ENCODE peak calls at places on chromosomes 5 and 9, in ten cellular contexts. One of them, this sample, is unnamed.

GRCh38 chr5:137619191-137619870 is 116.6 kb downstream of the KLHL3 start:
- DNase-seq in AG04450: peak; percentile 18
- DNase-seq in ascending aorta: peak; percentile 83
- DNase-seq in colonic mucosa: no peak
- DNase-seq in PC-3: peak; percentile 90
- DNase-seq in heart right ventricle: peak; percentile 76
- DNase-seq in transverse colon: no peak
- DNase-seq in psoas muscle: peak; percentile 65
- DNase-seq in stomach: no peak
- DNase-seq in left ventricle myocardium inferior: peak; percentile 85
- DNase-seq in this sample: no peak

GRCh38 chr5:172280937-172281336 is 2.6 kb downstream of the UBTD2 start:
- DNase-seq in colonic mucosa: no peak
- DNase-seq in AG04450: no peak
- DNase-seq in psoas muscle: no peak
- DNase-seq in stomach: no peak
- DNase-seq in PC-3: peak; percentile 17
- DNase-seq in ascending aorta: no peak
- DNase-seq in heart right ventricle: no peak
- DNase-seq in left ventricle myocardium inferior: no peak
- DNase-seq in transverse colon: no peak
- DNase-seq in this sample: no peak

GRCh38 chr5:41856644-41857491 is 13.4 kb downstream of the OXCT1 start:
- DNase-seq in AG04450: peak; percentile 45
- DNase-seq in PC-3: peak; percentile 93
- DNase-seq in left ventricle myocardium inferior: no peak
- DNase-seq in stomach: no peak
- DNase-seq in heart right ventricle: no peak
- DNase-seq in ascending aorta: peak; percentile 73
- DNase-seq in psoas muscle: no peak
- DNase-seq in transverse colon: peak; percentile 26
- DNase-seq in colonic mucosa: peak; percentile 56
- DNase-seq in this sample: peak; percentile 79

GRCh38 chr5:159135896-159136531 is 36.3 kb upstream of the EBF1 start:
- DNase-seq in AG04450: no peak
- DNase-seq in left ventricle myocardium inferior: no peak
- DNase-seq in transverse colon: no peak
- DNase-seq in heart right ventricle: no peak
- DNase-seq in ascending aorta: no peak
- DNase-seq in PC-3: peak; percentile 48
- DNase-seq in stomach: no peak
- DNase-seq in colonic mucosa: no peak
- DNase-seq in psoas muscle: no peak
- DNase-seq in this sample: no peak

GRCh38 chr5:145787001-145787400 is 48.1 kb downstream of the PRELID2 start:
- DNase-seq in heart right ventricle: no peak
- DNase-seq in colonic mucosa: no peak
- DNase-seq in left ventricle myocardium inferior: no peak
- DNase-seq in stomach: no peak
- DNase-seq in psoas muscle: no peak
- DNase-seq in transverse colon: no peak
- DNase-seq in AG04450: no peak
- DNase-seq in ascending aorta: no peak
- DNase-seq in PC-3: no peak
- DNase-seq in this sample: no peak

GRCh38 chr5:81948349-81948748 is 23.5 kb upstream of the ATG10 start:
- DNase-seq in heart right ventricle: no peak
- DNase-seq in psoas muscle: no peak
- DNase-seq in ascending aorta: no peak
- DNase-seq in left ventricle myocardium inferior: no peak
- DNase-seq in colonic mucosa: no peak
- DNase-seq in PC-3: no peak
- DNase-seq in AG04450: no peak
- DNase-seq in stomach: no peak
- DNase-seq in transverse colon: no peak
- DNase-seq in this sample: no peak

GRCh38 chr5:36777105-36777757 is 99.3 kb upstream of the NIPBL start:
- DNase-seq in PC-3: peak; percentile 49
- DNase-seq in stomach: no peak
- DNase-seq in left ventricle myocardium inferior: no peak
- DNase-seq in colonic mucosa: peak; percentile 25
- DNase-seq in transverse colon: peak; percentile 19
- DNase-seq in psoas muscle: no peak
- DNase-seq in ascending aorta: no peak
- DNase-seq in heart right ventricle: no peak
- DNase-seq in AG04450: peak; percentile 8
- DNase-seq in this sample: no peak

GRCh38 chr9:126407125-126407870 is 80.7 kb downstream of the MVB12B start:
- DNase-seq in psoas muscle: no peak
- DNase-seq in left ventricle myocardium inferior: no peak
- DNase-seq in heart right ventricle: no peak
- DNase-seq in PC-3: peak; percentile 47
- DNase-seq in transverse colon: no peak
- DNase-seq in colonic mucosa: no peak
- DNase-seq in stomach: no peak
- DNase-seq in ascending aorta: no peak
- DNase-seq in AG04450: no peak
- DNase-seq in this sample: no peak

DNA sequence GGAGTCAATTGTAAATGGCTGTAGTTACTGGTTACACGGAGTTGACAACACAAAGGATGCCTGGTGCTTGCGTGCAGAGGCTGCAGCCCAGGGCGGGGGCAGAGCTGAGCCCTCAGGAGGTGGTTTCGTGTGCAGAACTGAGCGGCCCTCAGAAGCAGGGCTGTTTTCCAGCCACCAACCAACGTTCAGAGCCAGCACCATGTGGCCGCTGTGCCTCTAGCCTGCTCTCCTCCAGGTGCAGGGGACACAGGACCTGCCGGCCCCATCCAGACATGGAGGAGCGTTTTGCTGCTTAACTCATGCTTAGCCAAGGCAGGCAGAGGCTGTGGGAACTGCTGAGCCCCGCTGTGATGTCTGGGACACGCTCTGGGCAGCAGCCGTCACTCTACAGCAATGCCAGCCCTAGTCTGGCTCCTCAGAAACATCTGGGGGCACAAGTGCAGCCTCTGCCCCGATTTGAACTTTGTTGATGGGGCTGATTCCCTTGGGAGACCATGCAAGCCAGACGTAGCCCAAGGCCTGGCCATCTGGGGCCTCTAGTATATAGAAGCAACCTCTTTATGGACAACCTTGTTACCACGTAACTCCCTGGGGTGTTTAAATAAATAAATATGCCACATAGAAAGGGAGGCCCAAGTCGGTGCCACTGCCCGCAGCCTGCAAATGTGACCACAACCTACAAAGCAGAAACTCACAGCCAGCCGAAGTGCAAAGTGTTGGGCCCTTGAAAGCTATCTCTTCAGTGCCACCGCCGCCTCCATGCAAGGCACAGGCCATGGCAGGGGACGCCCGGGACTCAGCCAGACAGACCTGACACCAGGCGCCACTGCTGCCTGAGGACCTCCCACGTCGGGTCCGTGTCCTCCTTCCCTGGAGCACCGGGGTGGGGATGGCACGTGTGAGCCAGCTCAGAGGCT is 42.1 kb downstream of the NKD2 start:
- DNase-seq in PC-3: no peak
- DNase-seq in ascending aorta: no peak
- DNase-seq in colonic mucosa: no peak
- DNase-seq in transverse colon: no peak
- DNase-seq in psoas muscle: peak; percentile 10
- DNase-seq in stomach: no peak
- DNase-seq in left ventricle myocardium inferior: peak; percentile 50
- DNase-seq in AG04450: no peak
- DNase-seq in heart right ventricle: peak; percentile 44
- DNase-seq in this sample: no peak
- H3K27ac ChIP-seq in PC-3: no peak overlapping the region
- H3K27ac ChIP-seq in ascending aorta: no peak overlapping the region
- H3K27ac ChIP-seq in colonic mucosa: no peak overlapping the region
- H3K27ac ChIP-seq in transverse colon: no peak overlapping the region
- H3K27ac ChIP-seq in psoas muscle: no peak overlapping the region
- H3K27ac ChIP-seq in stomach: no peak overlapping the region
- H3K27ac ChIP-seq in left ventricle myocardium inferior: peak overlapping the region; percentile 80
- H3K27ac ChIP-seq in AG04450: no peak overlapping the region
- H3K27ac ChIP-seq in heart right ventricle: peak overlapping the region; percentile 79
- H3K27ac ChIP-seq in this sample: no peak overlapping the region

DNA sequence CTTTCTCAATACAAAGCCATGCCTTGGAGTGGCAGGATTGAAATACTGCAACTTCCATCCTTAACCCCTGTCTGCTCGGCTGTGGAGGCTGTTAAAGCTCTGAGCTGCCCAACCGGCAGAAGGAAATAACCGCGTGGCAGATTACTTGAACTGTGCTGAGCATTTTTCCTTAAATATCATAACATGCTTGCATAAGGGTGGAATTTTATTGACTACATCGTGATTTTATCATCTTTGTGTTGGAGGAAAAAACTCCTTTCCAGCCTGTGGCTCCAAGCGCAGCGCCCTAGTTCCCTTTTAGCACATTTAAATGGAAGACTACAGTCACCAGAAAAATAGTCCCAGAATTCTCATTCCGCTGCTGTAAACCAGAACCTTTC is 1.6 kb downstream of the SHC3 start:
- DNase-seq in psoas muscle: no peak
- DNase-seq in heart right ventricle: no peak
- DNase-seq in colonic mucosa: no peak
- DNase-seq in transverse colon: no peak
- DNase-seq in PC-3: no peak
- DNase-seq in AG04450: no peak
- DNase-seq in left ventricle myocardium inferior: no peak
- DNase-seq in stomach: no peak
- DNase-seq in ascending aorta: no peak
- DNase-seq in this sample: no peak
- H3K4me3 ChIP-seq in psoas muscle: peak overlapping the region; percentile 58
- H3K4me3 ChIP-seq in heart right ventricle: peak overlapping the region; percentile 53
- H3K4me3 ChIP-seq in colonic mucosa: no peak overlapping the region
- H3K4me3 ChIP-seq in transverse colon: no peak overlapping the region
- H3K4me3 ChIP-seq in PC-3: peak overlapping the region; percentile 22
- H3K4me3 ChIP-seq in AG04450: peak overlapping the region; percentile 69
- H3K4me3 ChIP-seq in left ventricle myocardium inferior: peak overlapping the region; percentile 65
- H3K4me3 ChIP-seq in stomach: peak overlapping the region; percentile 58
- H3K4me3 ChIP-seq in ascending aorta: peak overlapping the region; percentile 61
- H3K4me3 ChIP-seq in this sample: no peak overlapping the region

GRCh38 chr9:108668191-108668940 is 187.4 kb downstream of the ACTL7B start:
- DNase-seq in colonic mucosa: no peak
- DNase-seq in heart right ventricle: no peak
- DNase-seq in psoas muscle: no peak
- DNase-seq in transverse colon: no peak
- DNase-seq in stomach: no peak
- DNase-seq in ascending aorta: no peak
- DNase-seq in PC-3: no peak
- DNase-seq in left ventricle myocardium inferior: no peak
- DNase-seq in AG04450: no peak
- DNase-seq in this sample: no peak

GRCh38 chr9:108671794-108672193 is 184.0 kb downstream of the ACTL7B start:
- DNase-seq in heart right ventricle: no peak
- DNase-seq in colonic mucosa: no peak
- DNase-seq in ascending aorta: no peak
- DNase-seq in AG04450: no peak
- DNase-seq in PC-3: peak; percentile 30
- DNase-seq in left ventricle myocardium inferior: no peak
- DNase-seq in psoas muscle: no peak
- DNase-seq in stomach: no peak
- DNase-seq in transverse colon: no peak
- DNase-seq in this sample: no peak

GRCh38 chr9:108672475-108673065 is 183.2 kb downstream of the ACTL7B start:
- DNase-seq in left ventricle myocardium inferior: no peak
- DNase-seq in colonic mucosa: no peak
- DNase-seq in heart right ventricle: no peak
- DNase-seq in transverse colon: no peak
- DNase-seq in PC-3: peak; percentile 24
- DNase-seq in AG04450: no peak
- DNase-seq in stomach: no peak
- DNase-seq in ascending aorta: no peak
- DNase-seq in psoas muscle: no peak
- DNase-seq in this sample: no peak

GRCh38 chr9:108673386-108673785 is 182.4 kb downstream of the ACTL7B start:
- DNase-seq in stomach: no peak
- DNase-seq in ascending aorta: no peak
- DNase-seq in AG04450: no peak
- DNase-seq in colonic mucosa: no peak
- DNase-seq in transverse colon: no peak
- DNase-seq in left ventricle myocardium inferior: no peak
- DNase-seq in psoas muscle: no peak
- DNase-seq in PC-3: no peak
- DNase-seq in heart right ventricle: no peak
- DNase-seq in this sample: no peak

GRCh38 chr9:108671156-108671555 is 184.6 kb downstream of the ACTL7B start:
- DNase-seq in ascending aorta: no peak
- DNase-seq in PC-3: peak; percentile 59
- DNase-seq in AG04450: no peak
- DNase-seq in stomach: no peak
- DNase-seq in left ventricle myocardium inferior: no peak
- DNase-seq in colonic mucosa: no peak
- DNase-seq in heart right ventricle: no peak
- DNase-seq in transverse colon: no peak
- DNase-seq in psoas muscle: no peak
- DNase-seq in this sample: no peak
- TF ChIP-seq CTCF in ascending aorta: no peak
- TF ChIP-seq CTCF in PC-3: peak; percentile 77
- TF ChIP-seq CTCF in AG04450: peak; percentile 34
- TF ChIP-seq CTCF in stomach: no peak
- TF ChIP-seq CTCF in left ventricle myocardium inferior: peak; percentile 7
- TF ChIP-seq CTCF in colonic mucosa: no peak
- TF ChIP-seq CTCF in heart right ventricle: no peak
- TF ChIP-seq CTCF in transverse colon: no peak
- TF ChIP-seq CTCF in psoas muscle: no peak
- TF ChIP-seq CTCF in this sample: no peak

GRCh38 chr5:95892784-95893354 is 68.8 kb downstream of the ELL2 start:
- DNase-seq in transverse colon: peak; percentile 44
- DNase-seq in psoas muscle: no peak
- DNase-seq in AG04450: no peak
- DNase-seq in heart right ventricle: no peak
- DNase-seq in colonic mucosa: peak; percentile 55
- DNase-seq in left ventricle myocardium inferior: no peak
- DNase-seq in ascending aorta: no peak
- DNase-seq in PC-3: peak; percentile 56
- DNase-seq in stomach: peak; percentile 48
- DNase-seq in this sample: peak; percentile 65

GRCh38 chr5:95891499-95891898 is 69.0 kb upstream of the GLRX start:
- DNase-seq in heart right ventricle: no peak
- DNase-seq in transverse colon: no peak
- DNase-seq in PC-3: no peak
- DNase-seq in ascending aorta: no peak
- DNase-seq in stomach: no peak
- DNase-seq in psoas muscle: no peak
- DNase-seq in AG04450: no peak
- DNase-seq in left ventricle myocardium inferior: no peak
- DNase-seq in colonic mucosa: no peak
- DNase-seq in this sample: no peak

GRCh38 chr5:95899040-95899439 is 62.6 kb downstream of the ELL2 start:
- DNase-seq in heart right ventricle: no peak
- DNase-seq in stomach: no peak
- DNase-seq in transverse colon: no peak
- DNase-seq in psoas muscle: no peak
- DNase-seq in colonic mucosa: no peak
- DNase-seq in left ventricle myocardium inferior: no peak
- DNase-seq in AG04450: no peak
- DNase-seq in PC-3: no peak
- DNase-seq in ascending aorta: no peak
- DNase-seq in this sample: no peak

GRCh38 chr5:95895771-95896170 is 65.9 kb downstream of the ELL2 start:
- DNase-seq in stomach: no peak
- DNase-seq in colonic mucosa: no peak
- DNase-seq in ascending aorta: no peak
- DNase-seq in PC-3: no peak
- DNase-seq in transverse colon: no peak
- DNase-seq in heart right ventricle: no peak
- DNase-seq in left ventricle myocardium inferior: peak; percentile 18
- DNase-seq in psoas muscle: no peak
- DNase-seq in AG04450: no peak
- DNase-seq in this sample: no peak

GRCh38 chr5:95895223-95895622 is 66.4 kb downstream of the ELL2 start:
- DNase-seq in colonic mucosa: no peak
- DNase-seq in ascending aorta: no peak
- DNase-seq in psoas muscle: no peak
- DNase-seq in stomach: no peak
- DNase-seq in heart right ventricle: no peak
- DNase-seq in transverse colon: no peak
- DNase-seq in left ventricle myocardium inferior: no peak
- DNase-seq in PC-3: no peak
- DNase-seq in AG04450: no peak
- DNase-seq in this sample: no peak
- H3K27ac ChIP-seq in colonic mucosa: no peak overlapping the region
- H3K27ac ChIP-seq in ascending aorta: no peak overlapping the region
- H3K27ac ChIP-seq in psoas muscle: no peak overlapping the region
- H3K27ac ChIP-seq in stomach: no peak overlapping the region
- H3K27ac ChIP-seq in heart right ventricle: peak overlapping the region; percentile 22
- H3K27ac ChIP-seq in transverse colon: no peak overlapping the region
- H3K27ac ChIP-seq in left ventricle myocardium inferior: peak overlapping the region; percentile 24
- H3K27ac ChIP-seq in PC-3: no peak overlapping the region
- H3K27ac ChIP-seq in AG04450: no peak overlapping the region
- H3K27ac ChIP-seq in this sample: no peak overlapping the region

This sample was measured in Peyer's patch.